ENCODE peak calls at places on chromosome 17, in seven cellular contexts. A is effector memory CD4-positive, alpha-beta T cell; I is naive thymus-derived CD4-positive, alpha-beta T cell; S is upper lobe of right lung; Z is gastrocnemius medialis; F is right atrium auricular region; M is PC-3. X is an unnamed sample. For H3K4me1, the result is how much of the 10 kb centered on the place peaks cover.

GRCh38 chr17:29125651-29126050 is 54.5 kb downstream of the MYO18A start:
- DNase-seq in A (no peak), F (no peak), Z (no peak), M (no peak), S (no peak), I (no peak), X (no peak)

GRCh38 chr17:43389022-43389947 is 9.5 kb upstream of the ARL4D start:
- DNase-seq in Z (peak), M (peak), S (peak), F (peak), A (peak), I (peak), X (peak)

GRCh38 chr17:61385091-61385868 is 14.4 kb upstream of the TBX2 start:
- DNase-seq in A (no peak), Z (no peak), S (no peak), M (no peak), I (no peak), F (no peak), X (no peak)

GRCh38 chr17:70691150-70691549 is 521.8 kb downstream of the KCNJ2 start:
- DNase-seq in I (no peak), S (no peak), Z (no peak), F (no peak), A (no peak), M (no peak), X (no peak)

GRCh38 chr17:39845052-39845976 is 18.8 kb downstream of the IKZF3 start:
- DNase-seq in M (no peak), A (no peak), F (no peak), Z (no peak), S (no peak), I (no peak), X (no peak)

GRCh38 chr17:76986318-76986717 is 118.1 kb downstream of the MGAT5B start:
- DNase-seq in I (no peak), A (no peak), F (no peak), S (no peak), M (no peak), Z (no peak), X (no peak)

GRCh38 chr17:31869031-31869430 is 10.0 kb upstream of the COPRS start:
- DNase-seq in I (no peak), S (no peak), M (no peak), Z (no peak), F (no peak), A (no peak), X (no peak)

GRCh38 chr17:81166033-81166472 is at the start of gene AATK:
- DNase-seq in F (no peak), M (no peak), S (no peak), Z (no peak), I (no peak), A (no peak), X (no peak)

GRCh38 chr17:39782481-39782880 is 44.7 kb downstream of the GRB7 start:
- DNase-seq in I (no peak), F (no peak), A (no peak), M (peak), Z (no peak), S (no peak), X (no peak)

GRCh38 chr17:74282587-74283370 is 8.7 kb downstream of the DNAI2 start:
- DNase-seq in I (peak), Z (no peak), M (peak), A (peak), F (no peak), S (no peak), X (no peak)

GRCh38 chr17:7885357-7886226 is 3.0 kb upstream of the CHD3 start:
- DNase-seq in A (peak), I (no peak), M (peak), Z (no peak), F (peak), S (peak), X (peak)

GRCh38 chr17:68613739-68614298 is 12.7 kb upstream of the FAM20A start:
- DNase-seq in Z (no peak), A (no peak), S (no peak), M (peak), I (no peak), F (peak), X (peak)

GRCh38 chr17:4444782-4445473 is 11.2 kb downstream of the SPNS3 start:
- DNase-seq in Z (peak), F (peak), M (peak), S (peak), I (no peak), A (no peak), X (no peak)

GRCh38 chr17:79095345-79096055 is 20.9 kb downstream of the ENGASE start:
- DNase-seq in S (no peak), A (no peak), I (no peak), Z (no peak), M (peak), F (no peak), X (no peak)

GRCh38 chr17:15361151-15361550 is 19.8 kb upstream of the TEKT3 start:
- DNase-seq in A (no peak), M (no peak), I (no peak), F (no peak), S (no peak), Z (no peak), X (no peak)

GRCh38 chr17:35855965-35856364 is 12.7 kb downstream of the HEATR9 start:
- DNase-seq in I (no peak), Z (no peak), A (no peak), M (no peak), S (no peak), F (no peak), X (no peak)

GRCh38 chr17:45096141-45096540 is 35.0 kb downstream of the NMT1 start:
- DNase-seq in S (no peak), Z (no peak), M (peak), A (no peak), F (no peak), I (no peak), X (no peak)

GRCh38 chr17:2892305-2892971 is 96.2 kb downstream of the RAP1GAP2 start:
- DNase-seq in F (no peak), A (no peak), S (no peak), M (peak), I (no peak), Z (no peak), X (no peak)

GRCh38 chr17:8153550-8153956 is 1.3 kb upstream of the PER1 start:
- DNase-seq in I (no peak), S (peak), Z (peak), M (peak), A (no peak), F (peak), X (no peak)

GRCh38 chr17:45132569-45133463 is 501 bp upstream of the PLCD3 start:
- DNase-seq in I (peak), Z (peak), S (peak), F (peak), M (peak), A (peak), X (peak)

GRCh38 chr17:8222380-8222629 is 11.9 kb upstream of the AURKB start:
- DNase-seq in S (no peak), M (no peak), A (no peak), I (peak), Z (peak), F (no peak), X (no peak)

GRCh38 chr17:17564896-17565295 is 26.6 kb downstream of the PEMT start:
- DNase-seq in F (no peak), S (no peak), M (no peak), I (no peak), Z (no peak), A (no peak), X (no peak)
- H3K4me1 ChIP-seq in F (half or more), S (under half), M (under half), I (under half), Z (half or more), A (under half), X (under half)

DNA sequence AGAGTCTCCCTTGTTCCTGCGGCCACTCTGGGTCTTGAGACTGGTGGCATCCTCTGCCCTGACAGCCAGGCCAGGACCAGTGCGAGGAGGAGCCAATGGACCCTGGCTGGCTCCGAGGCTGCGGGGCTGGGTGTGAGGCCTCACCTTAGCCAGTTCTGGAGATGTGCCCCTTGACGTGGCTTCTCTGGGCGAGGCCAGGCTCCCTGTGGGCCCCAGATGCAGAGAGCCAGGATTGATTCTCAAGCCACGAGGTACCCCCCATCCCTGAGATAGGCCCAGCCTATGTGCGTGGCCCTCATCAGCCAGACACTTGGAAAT is 66.4 kb upstream of the TOB1 start:
- DNase-seq in S (no peak), A (no peak), M (no peak), Z (no peak), F (no peak), I (no peak), X (no peak)
- H3K4me1 ChIP-seq in S (under half), A (under half), M (under half), Z (under half), F (under half), I (under half), X (under half)

GRCh38 chr17:72122002-72122310 is 1.1 kb downstream of the SOX9 start:
- DNase-seq in I (no peak), Z (no peak), A (no peak), S (no peak), F (no peak), M (peak), X (no peak)
- H3K4me1 ChIP-seq in I (under half), Z (under half), A (under half), S (under half), F (half or more), M (under half), X (under half)

DNA sequence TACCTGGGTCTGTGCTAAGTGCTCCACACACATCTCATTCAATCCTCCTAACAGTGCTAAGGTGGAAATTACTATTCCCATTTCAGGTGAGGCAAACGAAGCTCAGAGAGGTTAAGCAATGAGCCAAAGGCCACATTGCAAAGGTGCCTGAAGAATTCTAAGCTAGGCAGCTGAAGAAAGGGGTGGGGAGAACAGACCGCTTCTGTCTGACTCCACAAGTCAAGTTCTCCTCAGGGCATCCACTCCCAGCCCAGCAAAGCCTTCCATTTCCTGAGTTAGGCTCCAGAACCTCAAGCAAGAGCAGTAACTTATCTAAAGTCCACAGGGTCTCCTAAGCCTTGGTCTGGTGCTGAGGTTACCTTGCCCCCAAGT is 27.0 kb upstream of the MRPS23 start:
- DNase-seq in M (no peak), I (no peak), F (no peak), S (no peak), A (no peak), Z (no peak), X (no peak)
- H3K4me1 ChIP-seq in M (half or more), I (under half), F (half or more), S (under half), A (under half), Z (half or more), X (under half)

DNA sequence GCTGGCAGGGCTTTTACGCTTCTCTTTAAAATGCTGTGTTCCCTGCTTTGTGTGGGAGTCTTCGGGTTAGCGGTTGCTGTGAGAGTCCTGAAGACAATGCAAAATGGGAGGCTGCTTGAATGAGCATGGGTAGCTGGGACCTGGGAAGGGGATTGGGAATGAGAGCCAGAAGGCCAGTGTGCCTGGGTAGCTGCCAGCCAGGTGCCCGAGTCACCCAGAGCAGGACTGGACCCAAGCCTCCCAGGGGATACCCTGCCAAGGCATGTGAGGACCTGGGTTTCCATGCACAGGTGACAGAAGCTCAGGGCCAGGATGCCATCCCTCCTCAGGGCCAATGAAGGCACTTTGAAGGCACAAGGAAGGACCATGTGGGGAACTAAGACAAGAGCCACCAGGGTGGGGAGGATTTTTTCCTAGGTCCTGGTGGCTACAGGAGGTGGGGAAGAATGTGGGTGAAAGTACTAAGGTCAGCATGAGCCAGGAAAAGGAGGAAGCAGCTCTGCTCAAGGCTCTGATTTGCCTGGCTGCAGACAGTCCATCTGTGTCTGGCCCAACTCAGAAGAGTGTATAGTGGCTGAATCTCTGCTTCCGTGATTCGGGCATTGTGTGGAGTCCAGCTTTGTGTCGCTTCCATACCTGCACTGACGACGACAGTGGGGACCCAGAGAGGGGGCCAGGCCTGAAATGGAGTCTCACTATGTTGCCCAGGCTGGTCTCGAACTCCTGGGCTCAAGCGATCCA is 20.5 kb downstream of the TMEM94 start:
- DNase-seq in M (no peak), F (no peak), A (no peak), I (no peak), S (no peak), Z (no peak), X (no peak)
- H3K4me1 ChIP-seq in M (under half), F (half or more), A (under half), I (under half), S (under half), Z (half or more), X (under half)

GRCh38 chr17:59527931-59528330 is 37.5 kb upstream of the DHX40 start:
- DNase-seq in M (no peak), Z (no peak), F (no peak), I (no peak), S (no peak), A (no peak), X (no peak)

GRCh38 chr17:59534583-59534982 is 30.8 kb upstream of the DHX40 start:
- DNase-seq in M (peak), Z (no peak), A (no peak), F (no peak), I (no peak), S (no peak), X (no peak)

GRCh38 chr17:59527325-59527917 is 38.0 kb upstream of the DHX40 start:
- DNase-seq in I (no peak), S (no peak), M (no peak), A (no peak), Z (no peak), F (no peak), X (no peak)

GRCh38 chr17:59533694-59534093 is 31.7 kb upstream of the DHX40 start:
- DNase-seq in M (no peak), A (no peak), Z (no peak), I (no peak), F (no peak), S (no peak), X (no peak)

DNA sequence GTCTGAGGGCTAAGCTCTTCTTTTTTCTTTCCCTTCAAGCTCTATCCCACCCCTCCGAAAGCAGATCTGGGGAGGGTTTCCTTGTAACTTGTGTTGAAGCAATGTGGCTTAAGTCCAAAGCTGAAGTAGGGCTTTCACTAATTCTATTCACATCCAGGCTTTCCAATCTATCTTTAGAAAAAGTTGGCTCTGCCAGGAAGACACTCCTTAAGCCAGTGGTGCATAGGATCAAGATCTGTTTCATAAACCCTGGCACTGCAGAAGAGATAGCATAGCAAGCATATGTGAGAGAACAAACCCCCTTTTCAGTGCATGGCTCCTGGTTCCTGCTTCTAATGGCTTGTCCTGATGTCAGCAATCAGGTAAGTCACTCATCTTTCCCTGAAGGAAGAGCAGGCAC is 34.8 kb upstream of the DHX40 start:
- DNase-seq in A (no peak), I (no peak), F (no peak), Z (no peak), S (no peak), M (no peak), X (no peak)
- H3K4me1 ChIP-seq in A (under half), I (under half), F (under half), Z (under half), S (under half), M (under half), X (under half)

GRCh38 chr17:67491009-67491677 is 114.1 kb downstream of the PITPNC1 start:
- DNase-seq in I (no peak), M (no peak), A (no peak), Z (peak), F (peak), S (peak), X (no peak)

GRCh38 chr17:67493811-67494210 is 116.7 kb downstream of the PITPNC1 start:
- DNase-seq in Z (no peak), A (no peak), S (no peak), I (no peak), M (no peak), F (no peak), X (no peak)

GRCh38 chr17:67491678-67492019 is 114.6 kb downstream of the PITPNC1 start:
- DNase-seq in I (no peak), Z (no peak), A (no peak), F (no peak), S (no peak), M (no peak), X (no peak)

GRCh38 chr17:67492251-67492740 is 115.2 kb downstream of the PITPNC1 start:
- DNase-seq in M (no peak), F (no peak), Z (no peak), I (no peak), S (no peak), A (no peak), X (no peak)

GRCh38 chr17:67492824-67493490 is 115.9 kb downstream of the PITPNC1 start:
- DNase-seq in Z (no peak), M (no peak), I (no peak), S (no peak), A (no peak), F (no peak), X (no peak)
- H3K4me1 ChIP-seq in Z (under half), M (under half), I (under half), S (under half), A (under half), F (under half), X (under half)

GRCh38 chr17:12050646-12051225 is 30.1 kb downstream of the MAP2K4 start:
- DNase-seq in M (peak), A (no peak), S (no peak), F (no peak), Z (no peak), I (no peak), X (no peak)
- H3K4me1 ChIP-seq in M (under half), A (under half), S (under half), F (under half), Z (half or more), I (under half), X (under half)

X was measured in MM.1S.